ENCODE peak calls at places on chromosomes 11 and 22, in ten cellular contexts. One of them, this sample, is unnamed.

GRCh38 chr22:28950567-28951411 is 67.4 kb downstream of the ZNRF3 start:
- DNase-seq in transverse colon: no peak
- DNase-seq in bronchial epithelial cell: no peak
- DNase-seq in Peyer's patch: no peak
- DNase-seq in endothelial cell: no peak
- DNase-seq in MM.1S: no peak
- DNase-seq in cardiac fibroblast: no peak
- DNase-seq in B cell: no peak
- DNase-seq in fibroblast of pulmonary artery: no peak
- DNase-seq in astrocyte of the spinal cord: no peak
- DNase-seq in this sample: no peak

GRCh38 chr11:285021-285893 is 3.7 kb upstream of the PGGHG start:
- DNase-seq in transverse colon: no peak
- DNase-seq in bronchial epithelial cell: no peak
- DNase-seq in Peyer's patch: peak
- DNase-seq in endothelial cell: no peak
- DNase-seq in MM.1S: no peak
- DNase-seq in cardiac fibroblast: no peak
- DNase-seq in B cell: no peak
- DNase-seq in fibroblast of pulmonary artery: no peak
- DNase-seq in astrocyte of the spinal cord: no peak
- DNase-seq in this sample: no peak

GRCh38 chr22:41862160-41862529 is 29.2 kb downstream of the SREBF2 start:
- DNase-seq in transverse colon: no peak
- DNase-seq in bronchial epithelial cell: no peak
- DNase-seq in Peyer's patch: peak
- DNase-seq in endothelial cell: no peak
- DNase-seq in MM.1S: no peak
- DNase-seq in cardiac fibroblast: peak
- DNase-seq in B cell: peak
- DNase-seq in fibroblast of pulmonary artery: peak
- DNase-seq in astrocyte of the spinal cord: peak
- DNase-seq in this sample: peak

GRCh38 chr11:58576792-58577440 is 1.3 kb upstream of the LPXN start:
- DNase-seq in transverse colon: no peak
- DNase-seq in bronchial epithelial cell: peak
- DNase-seq in Peyer's patch: peak
- DNase-seq in endothelial cell: no peak
- DNase-seq in MM.1S: peak
- DNase-seq in cardiac fibroblast: peak
- DNase-seq in B cell: peak
- DNase-seq in fibroblast of pulmonary artery: peak
- DNase-seq in astrocyte of the spinal cord: peak
- DNase-seq in this sample: no peak

GRCh38 chr11:13023423-13023822 is 14.3 kb downstream of the RASSF10 start:
- DNase-seq in transverse colon: no peak
- DNase-seq in bronchial epithelial cell: no peak
- DNase-seq in Peyer's patch: no peak
- DNase-seq in endothelial cell: no peak
- DNase-seq in MM.1S: no peak
- DNase-seq in cardiac fibroblast: no peak
- DNase-seq in B cell: no peak
- DNase-seq in fibroblast of pulmonary artery: no peak
- DNase-seq in astrocyte of the spinal cord: no peak
- DNase-seq in this sample: no peak

GRCh38 chr11:79438631-79439429 is 2.0 kb downstream of the TENM4 start:
- DNase-seq in transverse colon: peak
- DNase-seq in bronchial epithelial cell: no peak
- DNase-seq in Peyer's patch: peak
- DNase-seq in endothelial cell: peak
- DNase-seq in MM.1S: peak
- DNase-seq in cardiac fibroblast: peak
- DNase-seq in B cell: peak
- DNase-seq in fibroblast of pulmonary artery: no peak
- DNase-seq in astrocyte of the spinal cord: peak
- DNase-seq in this sample: peak

GRCh38 chr22:48428556-48429371 is 1398.9 kb downstream of the BRD1 start:
- DNase-seq in transverse colon: no peak
- DNase-seq in bronchial epithelial cell: no peak
- DNase-seq in Peyer's patch: peak
- DNase-seq in endothelial cell: no peak
- DNase-seq in MM.1S: no peak
- DNase-seq in cardiac fibroblast: peak
- DNase-seq in B cell: no peak
- DNase-seq in fibroblast of pulmonary artery: no peak
- DNase-seq in astrocyte of the spinal cord: no peak
- DNase-seq in this sample: no peak

GRCh38 chr11:64045700-64046099 is 10.0 kb downstream of the FLRT1 start:
- DNase-seq in transverse colon: no peak
- DNase-seq in bronchial epithelial cell: no peak
- DNase-seq in Peyer's patch: no peak
- DNase-seq in endothelial cell: no peak
- DNase-seq in MM.1S: no peak
- DNase-seq in cardiac fibroblast: no peak
- DNase-seq in B cell: no peak
- DNase-seq in fibroblast of pulmonary artery: no peak
- DNase-seq in astrocyte of the spinal cord: no peak
- DNase-seq in this sample: no peak

GRCh38 chr22:37018815-37019308 is 385 bp downstream of the TST start:
- DNase-seq in transverse colon: peak
- DNase-seq in bronchial epithelial cell: peak
- DNase-seq in Peyer's patch: peak
- DNase-seq in endothelial cell: peak
- DNase-seq in MM.1S: no peak
- DNase-seq in cardiac fibroblast: peak
- DNase-seq in B cell: no peak
- DNase-seq in fibroblast of pulmonary artery: peak
- DNase-seq in astrocyte of the spinal cord: peak
- DNase-seq in this sample: no peak

GRCh38 chr11:108121274-108122155 is at the start of gene ACAT1:
- DNase-seq in transverse colon: peak
- DNase-seq in bronchial epithelial cell: peak
- DNase-seq in Peyer's patch: peak
- DNase-seq in endothelial cell: peak
- DNase-seq in MM.1S: peak
- DNase-seq in cardiac fibroblast: peak
- DNase-seq in B cell: peak
- DNase-seq in fibroblast of pulmonary artery: peak
- DNase-seq in astrocyte of the spinal cord: peak
- DNase-seq in this sample: peak

GRCh38 chr11:123166095-123166559 is 28.9 kb downstream of the CLMP start:
- DNase-seq in transverse colon: peak
- DNase-seq in bronchial epithelial cell: peak
- DNase-seq in Peyer's patch: peak
- DNase-seq in endothelial cell: peak
- DNase-seq in MM.1S: no peak
- DNase-seq in cardiac fibroblast: peak
- DNase-seq in B cell: no peak
- DNase-seq in fibroblast of pulmonary artery: peak
- DNase-seq in astrocyte of the spinal cord: peak
- DNase-seq in this sample: no peak

GRCh38 chr11:79482800-79483199 is 42.0 kb upstream of the TENM4 start:
- DNase-seq in transverse colon: no peak
- DNase-seq in bronchial epithelial cell: no peak
- DNase-seq in Peyer's patch: no peak
- DNase-seq in endothelial cell: no peak
- DNase-seq in MM.1S: peak
- DNase-seq in cardiac fibroblast: no peak
- DNase-seq in B cell: peak
- DNase-seq in fibroblast of pulmonary artery: no peak
- DNase-seq in astrocyte of the spinal cord: no peak
- DNase-seq in this sample: peak

GRCh38 chr22:49163960-49164690 is 663.5 kb downstream of the BRD1 start:
- DNase-seq in transverse colon: no peak
- DNase-seq in bronchial epithelial cell: no peak
- DNase-seq in Peyer's patch: no peak
- DNase-seq in endothelial cell: no peak
- DNase-seq in MM.1S: no peak
- DNase-seq in cardiac fibroblast: no peak
- DNase-seq in B cell: no peak
- DNase-seq in fibroblast of pulmonary artery: no peak
- DNase-seq in astrocyte of the spinal cord: no peak
- DNase-seq in this sample: no peak

GRCh38 chr11:86593833-86594232 is 78.6 kb downstream of the ME3 start:
- DNase-seq in transverse colon: no peak
- DNase-seq in bronchial epithelial cell: peak
- DNase-seq in Peyer's patch: no peak
- DNase-seq in endothelial cell: no peak
- DNase-seq in MM.1S: no peak
- DNase-seq in cardiac fibroblast: no peak
- DNase-seq in B cell: no peak
- DNase-seq in fibroblast of pulmonary artery: no peak
- DNase-seq in astrocyte of the spinal cord: no peak
- DNase-seq in this sample: no peak

GRCh38 chr22:35883028-35883620 is 145.5 kb downstream of the RBFOX2 start:
- DNase-seq in transverse colon: no peak
- DNase-seq in bronchial epithelial cell: peak
- DNase-seq in Peyer's patch: no peak
- DNase-seq in endothelial cell: peak
- DNase-seq in MM.1S: peak
- DNase-seq in cardiac fibroblast: peak
- DNase-seq in B cell: no peak
- DNase-seq in fibroblast of pulmonary artery: peak
- DNase-seq in astrocyte of the spinal cord: peak
- DNase-seq in this sample: no peak

GRCh38 chr11:55895216-55895615 is 12.1 kb downstream of the TRIM51 start:
- DNase-seq in transverse colon: no peak
- DNase-seq in bronchial epithelial cell: no peak
- DNase-seq in Peyer's patch: no peak
- DNase-seq in endothelial cell: no peak
- DNase-seq in MM.1S: no peak
- DNase-seq in cardiac fibroblast: no peak
- DNase-seq in B cell: no peak
- DNase-seq in fibroblast of pulmonary artery: no peak
- DNase-seq in astrocyte of the spinal cord: no peak
- DNase-seq in this sample: no peak

DNA sequence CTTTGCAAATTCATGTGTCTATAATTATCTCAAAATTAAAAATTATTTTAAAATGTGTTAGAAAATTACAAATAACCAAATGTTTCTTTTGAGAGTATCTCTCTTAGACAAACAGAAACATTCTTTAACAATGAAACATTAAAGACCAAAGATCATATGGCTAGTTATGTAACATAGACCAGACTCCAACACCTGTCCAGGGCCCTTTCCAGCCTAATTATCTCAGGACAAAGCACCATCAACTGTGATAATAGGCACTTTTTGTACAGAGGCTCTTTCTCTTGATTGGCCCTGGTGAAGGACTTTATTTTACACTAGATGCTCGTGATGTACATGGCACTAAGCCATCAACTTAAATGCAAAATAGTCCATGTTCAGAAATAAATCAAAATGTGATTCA is 5.0 kb upstream of the PLEKHA7 start:
- DNase-seq in transverse colon: no peak
- DNase-seq in bronchial epithelial cell: peak
- DNase-seq in Peyer's patch: no peak
- DNase-seq in endothelial cell: no peak
- DNase-seq in MM.1S: no peak
- DNase-seq in cardiac fibroblast: peak
- DNase-seq in B cell: no peak
- DNase-seq in fibroblast of pulmonary artery: no peak
- DNase-seq in astrocyte of the spinal cord: no peak
- DNase-seq in this sample: no peak
- TF ChIP-seq CTCF in transverse colon: no peak
- TF ChIP-seq CTCF in bronchial epithelial cell: no peak
- TF ChIP-seq CTCF in Peyer's patch: no peak
- TF ChIP-seq CTCF in endothelial cell: no peak
- TF ChIP-seq CTCF in MM.1S: no peak
- TF ChIP-seq CTCF in cardiac fibroblast: no peak
- TF ChIP-seq CTCF in B cell: no peak
- TF ChIP-seq CTCF in fibroblast of pulmonary artery: no peak
- TF ChIP-seq CTCF in astrocyte of the spinal cord: no peak
- TF ChIP-seq CTCF in this sample: no peak

GRCh38 chr22:40404251-40405177 is 34.1 kb downstream of the SGSM3 start:
- DNase-seq in transverse colon: no peak
- DNase-seq in bronchial epithelial cell: no peak
- DNase-seq in Peyer's patch: no peak
- DNase-seq in endothelial cell: no peak
- DNase-seq in MM.1S: no peak
- DNase-seq in cardiac fibroblast: no peak
- DNase-seq in B cell: no peak
- DNase-seq in fibroblast of pulmonary artery: no peak
- DNase-seq in astrocyte of the spinal cord: no peak
- DNase-seq in this sample: no peak
- TF ChIP-seq CTCF in transverse colon: no peak
- TF ChIP-seq CTCF in bronchial epithelial cell: no peak
- TF ChIP-seq CTCF in Peyer's patch: no peak
- TF ChIP-seq CTCF in endothelial cell: no peak
- TF ChIP-seq CTCF in MM.1S: no peak
- TF ChIP-seq CTCF in cardiac fibroblast: no peak
- TF ChIP-seq CTCF in B cell: no peak
- TF ChIP-seq CTCF in fibroblast of pulmonary artery: no peak
- TF ChIP-seq CTCF in astrocyte of the spinal cord: no peak
- TF ChIP-seq CTCF in this sample: no peak

GRCh38 chr11:45444796-45445195 is 158.7 kb upstream of the SYT13 start:
- DNase-seq in transverse colon: no peak
- DNase-seq in bronchial epithelial cell: peak
- DNase-seq in Peyer's patch: no peak
- DNase-seq in endothelial cell: no peak
- DNase-seq in MM.1S: no peak
- DNase-seq in cardiac fibroblast: no peak
- DNase-seq in B cell: no peak
- DNase-seq in fibroblast of pulmonary artery: no peak
- DNase-seq in astrocyte of the spinal cord: no peak
- DNase-seq in this sample: no peak
- TF ChIP-seq CTCF in transverse colon: no peak
- TF ChIP-seq CTCF in bronchial epithelial cell: no peak
- TF ChIP-seq CTCF in Peyer's patch: no peak
- TF ChIP-seq CTCF in endothelial cell: no peak
- TF ChIP-seq CTCF in MM.1S: no peak
- TF ChIP-seq CTCF in cardiac fibroblast: no peak
- TF ChIP-seq CTCF in B cell: no peak
- TF ChIP-seq CTCF in fibroblast of pulmonary artery: no peak
- TF ChIP-seq CTCF in astrocyte of the spinal cord: no peak
- TF ChIP-seq CTCF in this sample: no peak

GRCh38 chr22:25420471-25420924 is 144.0 kb upstream of the GRK3 start:
- DNase-seq in transverse colon: no peak
- DNase-seq in bronchial epithelial cell: no peak
- DNase-seq in Peyer's patch: no peak
- DNase-seq in endothelial cell: no peak
- DNase-seq in MM.1S: no peak
- DNase-seq in cardiac fibroblast: no peak
- DNase-seq in B cell: no peak
- DNase-seq in fibroblast of pulmonary artery: no peak
- DNase-seq in astrocyte of the spinal cord: no peak
- DNase-seq in this sample: no peak

GRCh38 chr22:25417792-25418191 is 146.7 kb upstream of the GRK3 start:
- DNase-seq in transverse colon: no peak
- DNase-seq in bronchial epithelial cell: no peak
- DNase-seq in Peyer's patch: no peak
- DNase-seq in endothelial cell: no peak
- DNase-seq in MM.1S: no peak
- DNase-seq in cardiac fibroblast: no peak
- DNase-seq in B cell: no peak
- DNase-seq in fibroblast of pulmonary artery: no peak
- DNase-seq in astrocyte of the spinal cord: no peak
- DNase-seq in this sample: no peak

GRCh38 chr22:25419247-25420113 is 145.0 kb upstream of the GRK3 start:
- DNase-seq in transverse colon: peak
- DNase-seq in bronchial epithelial cell: no peak
- DNase-seq in Peyer's patch: peak
- DNase-seq in endothelial cell: peak
- DNase-seq in MM.1S: no peak
- DNase-seq in cardiac fibroblast: peak
- DNase-seq in B cell: peak
- DNase-seq in fibroblast of pulmonary artery: no peak
- DNase-seq in astrocyte of the spinal cord: no peak
- DNase-seq in this sample: no peak

GRCh38 chr22:25420925-25421904 is 143.3 kb upstream of the GRK3 start:
- DNase-seq in transverse colon: no peak
- DNase-seq in bronchial epithelial cell: no peak
- DNase-seq in Peyer's patch: no peak
- DNase-seq in endothelial cell: peak
- DNase-seq in MM.1S: no peak
- DNase-seq in cardiac fibroblast: peak
- DNase-seq in B cell: peak
- DNase-seq in fibroblast of pulmonary artery: no peak
- DNase-seq in astrocyte of the spinal cord: no peak
- DNase-seq in this sample: no peak
- TF ChIP-seq CTCF in transverse colon: no peak
- TF ChIP-seq CTCF in bronchial epithelial cell: no peak
- TF ChIP-seq CTCF in Peyer's patch: no peak
- TF ChIP-seq CTCF in endothelial cell: no peak
- TF ChIP-seq CTCF in MM.1S: no peak
- TF ChIP-seq CTCF in cardiac fibroblast: no peak
- TF ChIP-seq CTCF in B cell: no peak
- TF ChIP-seq CTCF in fibroblast of pulmonary artery: no peak
- TF ChIP-seq CTCF in astrocyte of the spinal cord: no peak
- TF ChIP-seq CTCF in this sample: peak